ENCODE peak calls at places on chromosomes 5 and 9, in five cellular contexts. One of them, this sample, is unnamed.

GRCh38 chr5:8577792-8578191 is 708.8 kb downstream of the MTRR start:
- DNase-seq in sigmoid colon: no peak
- DNase-seq in CD4-positive, alpha-beta T cell: no peak
- DNase-seq in A549: no peak
- DNase-seq in mesothelial cell of epicardium: no peak
- DNase-seq in this sample: peak

GRCh38 chr5:6516823-6517222 is 68.2 kb downstream of the UBE2QL1 start:
- DNase-seq in sigmoid colon: no peak
- DNase-seq in CD4-positive, alpha-beta T cell: no peak
- DNase-seq in mesothelial cell of epicardium: no peak
- DNase-seq in A549: no peak
- DNase-seq in this sample: no peak

GRCh38 chr5:125597338-125597737 is 825.9 kb upstream of the GRAMD2B start:
- DNase-seq in CD4-positive, alpha-beta T cell: no peak
- DNase-seq in mesothelial cell of epicardium: no peak
- DNase-seq in A549: no peak
- DNase-seq in sigmoid colon: no peak
- DNase-seq in this sample: no peak

GRCh38 chr9:113221800-113222481 is 597 bp downstream of the SLC31A1 start:
- DNase-seq in sigmoid colon: no peak
- DNase-seq in A549: no peak
- DNase-seq in CD4-positive, alpha-beta T cell: no peak
- DNase-seq in mesothelial cell of epicardium: no peak
- DNase-seq in this sample: no peak

GRCh38 chr9:124122813-124123462 is 111.4 kb downstream of the LHX2 start:
- DNase-seq in sigmoid colon: no peak
- DNase-seq in CD4-positive, alpha-beta T cell: no peak
- DNase-seq in A549: no peak
- DNase-seq in mesothelial cell of epicardium: no peak
- DNase-seq in this sample: peak

GRCh38 chr5:5380298-5380697 is 42.2 kb upstream of the ICE1 start:
- DNase-seq in mesothelial cell of epicardium: no peak
- DNase-seq in sigmoid colon: no peak
- DNase-seq in CD4-positive, alpha-beta T cell: no peak
- DNase-seq in A549: no peak
- DNase-seq in this sample: no peak

GRCh38 chr5:158513490-158514301 is 586.0 kb downstream of the EBF1 start:
- DNase-seq in sigmoid colon: no peak
- DNase-seq in CD4-positive, alpha-beta T cell: no peak
- DNase-seq in mesothelial cell of epicardium: no peak
- DNase-seq in A549: no peak
- DNase-seq in this sample: no peak

GRCh38 chr9:110148868-110149267 is 59.1 kb downstream of the C9orf152 start:
- DNase-seq in A549: no peak
- DNase-seq in mesothelial cell of epicardium: no peak
- DNase-seq in CD4-positive, alpha-beta T cell: no peak
- DNase-seq in sigmoid colon: no peak
- DNase-seq in this sample: no peak

GRCh38 chr5:33075731-33076130 is 364.6 kb downstream of the NPR3 start:
- DNase-seq in A549: no peak
- DNase-seq in sigmoid colon: no peak
- DNase-seq in CD4-positive, alpha-beta T cell: no peak
- DNase-seq in mesothelial cell of epicardium: no peak
- DNase-seq in this sample: no peak

GRCh38 chr5:73816656-73817420 is 190.8 kb downstream of the ARHGEF28 start:
- DNase-seq in mesothelial cell of epicardium: no peak
- DNase-seq in sigmoid colon: no peak
- DNase-seq in A549: no peak
- DNase-seq in CD4-positive, alpha-beta T cell: no peak
- DNase-seq in this sample: peak

GRCh38 chr9:93575706-93576295 is 583 bp upstream of the PHF2 start:
- DNase-seq in sigmoid colon: no peak
- DNase-seq in mesothelial cell of epicardium: no peak
- DNase-seq in CD4-positive, alpha-beta T cell: peak
- DNase-seq in A549: peak
- DNase-seq in this sample: peak

GRCh38 chr5:39716532-39716971 is 291.8 kb upstream of the DAB2 start:
- DNase-seq in A549: peak
- DNase-seq in mesothelial cell of epicardium: no peak
- DNase-seq in sigmoid colon: no peak
- DNase-seq in CD4-positive, alpha-beta T cell: no peak
- DNase-seq in this sample: peak

GRCh38 chr5:134133213-134133994 is 18.9 kb downstream of the TCF7 start:
- DNase-seq in mesothelial cell of epicardium: no peak
- DNase-seq in A549: no peak
- DNase-seq in CD4-positive, alpha-beta T cell: no peak
- DNase-seq in sigmoid colon: peak
- DNase-seq in this sample: no peak

GRCh38 chr5:116650544-116650943 is 75.9 kb upstream of the SEMA6A start:
- DNase-seq in CD4-positive, alpha-beta T cell: no peak
- DNase-seq in mesothelial cell of epicardium: no peak
- DNase-seq in A549: no peak
- DNase-seq in sigmoid colon: no peak
- DNase-seq in this sample: no peak

GRCh38 chr5:72558383-72558782 is 51.2 kb upstream of the ZNF366 start:
- DNase-seq in sigmoid colon: no peak
- DNase-seq in CD4-positive, alpha-beta T cell: no peak
- DNase-seq in A549: peak
- DNase-seq in mesothelial cell of epicardium: no peak
- DNase-seq in this sample: no peak

DNA sequence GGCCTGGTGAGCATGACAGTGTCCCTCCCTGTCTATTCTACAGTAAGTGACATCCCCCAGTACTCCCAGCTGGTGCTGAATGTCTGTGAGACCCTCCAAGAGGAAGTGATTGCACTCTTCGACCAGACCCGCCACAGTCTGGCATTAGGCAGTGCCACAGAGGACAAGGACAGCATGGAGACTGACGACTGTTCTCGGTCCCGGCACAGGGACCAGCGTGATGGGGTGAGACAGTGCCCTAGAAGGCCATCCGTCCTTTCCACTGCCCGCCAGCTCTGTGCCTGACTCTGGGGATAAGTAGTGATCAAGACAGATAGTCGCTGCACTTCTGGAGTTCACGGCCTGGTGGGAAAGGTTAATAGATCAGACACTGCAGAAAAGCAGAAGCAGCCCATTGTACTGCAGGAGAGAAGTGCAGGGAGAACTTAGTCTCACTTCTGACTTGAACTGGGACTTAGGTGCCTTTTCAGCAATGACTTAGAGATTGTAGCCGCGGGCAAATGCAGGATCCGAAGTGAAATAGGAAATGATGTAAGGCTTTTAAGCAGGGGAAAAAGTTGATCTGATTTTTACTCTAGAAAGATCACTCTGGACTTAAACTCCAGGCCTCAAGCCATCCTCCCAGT is 28.4 kb downstream of the SH3GLB2 start:
- DNase-seq in mesothelial cell of epicardium: no peak
- DNase-seq in A549: no peak
- DNase-seq in CD4-positive, alpha-beta T cell: no peak
- DNase-seq in sigmoid colon: no peak
- DNase-seq in this sample: no peak
- TF ChIP-seq CTCF in mesothelial cell of epicardium: no peak
- TF ChIP-seq CTCF in A549: no peak
- TF ChIP-seq CTCF in CD4-positive, alpha-beta T cell: no peak
- TF ChIP-seq CTCF in sigmoid colon: no peak
- TF ChIP-seq CTCF in this sample: no peak

DNA sequence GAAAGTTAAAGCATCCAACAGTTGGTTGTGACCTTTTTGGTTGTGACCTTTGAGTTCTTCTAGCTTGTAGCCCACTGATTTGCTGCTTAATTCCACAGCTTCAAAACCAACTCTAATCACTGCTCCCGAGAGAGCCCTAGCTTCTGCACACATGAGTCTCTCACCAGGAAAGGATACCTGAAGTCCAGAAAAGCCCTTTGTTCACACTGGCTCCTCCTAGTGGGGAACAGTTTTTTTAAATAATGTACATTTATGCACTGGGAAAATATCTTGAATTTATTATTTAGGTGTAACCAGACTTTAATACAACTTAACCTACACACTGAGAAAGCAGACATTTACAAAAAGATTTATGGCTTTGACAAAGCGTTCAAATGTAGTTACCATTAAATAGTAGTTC is 120.2 kb upstream of the CCDC152 start:
- DNase-seq in sigmoid colon: no peak
- DNase-seq in CD4-positive, alpha-beta T cell: no peak
- DNase-seq in mesothelial cell of epicardium: no peak
- DNase-seq in A549: peak
- DNase-seq in this sample: no peak
- TF ChIP-seq CTCF in sigmoid colon: no peak
- TF ChIP-seq CTCF in CD4-positive, alpha-beta T cell: no peak
- TF ChIP-seq CTCF in mesothelial cell of epicardium: no peak
- TF ChIP-seq CTCF in A549: peak
- TF ChIP-seq CTCF in this sample: peak

DNA sequence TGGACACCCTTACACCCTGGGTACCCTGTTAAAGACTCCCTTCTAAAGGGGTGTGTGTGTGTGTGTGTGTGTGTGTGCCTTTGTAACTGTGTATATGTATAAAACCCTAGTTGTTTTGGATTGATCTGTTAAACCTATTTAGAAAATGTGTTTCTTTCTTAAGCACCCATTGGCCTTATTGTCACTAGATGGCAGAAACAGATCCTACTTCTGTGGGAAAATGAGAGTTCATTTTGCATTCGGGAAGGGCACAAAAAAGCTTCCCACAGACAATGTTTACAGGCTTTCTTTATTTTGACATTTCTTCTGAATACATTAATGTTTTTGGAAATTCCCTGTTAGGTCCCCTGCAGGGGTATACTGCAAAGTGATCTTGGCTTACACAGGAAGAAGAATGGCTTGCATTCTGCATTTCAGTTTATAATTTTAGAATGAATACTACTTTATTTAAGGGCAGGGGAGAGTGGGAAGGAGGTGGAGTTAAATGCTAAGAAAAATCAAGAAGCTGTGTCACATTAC is 481.8 kb upstream of the ARRDC3 start:
- DNase-seq in A549: peak
- DNase-seq in sigmoid colon: no peak
- DNase-seq in mesothelial cell of epicardium: no peak
- DNase-seq in CD4-positive, alpha-beta T cell: no peak
- DNase-seq in this sample: no peak
- TF ChIP-seq CTCF in A549: peak
- TF ChIP-seq CTCF in sigmoid colon: no peak
- TF ChIP-seq CTCF in mesothelial cell of epicardium: no peak
- TF ChIP-seq CTCF in CD4-positive, alpha-beta T cell: no peak
- TF ChIP-seq CTCF in this sample: no peak

GRCh38 chr5:102536323-102536928 is 37.6 kb upstream of the SLCO6A1 start:
- DNase-seq in CD4-positive, alpha-beta T cell: no peak
- DNase-seq in mesothelial cell of epicardium: no peak
- DNase-seq in sigmoid colon: no peak
- DNase-seq in A549: peak
- DNase-seq in this sample: no peak
- TF ChIP-seq CTCF in CD4-positive, alpha-beta T cell: peak
- TF ChIP-seq CTCF in mesothelial cell of epicardium: peak
- TF ChIP-seq CTCF in sigmoid colon: no peak
- TF ChIP-seq CTCF in A549: peak
- TF ChIP-seq CTCF in this sample: peak

DNA sequence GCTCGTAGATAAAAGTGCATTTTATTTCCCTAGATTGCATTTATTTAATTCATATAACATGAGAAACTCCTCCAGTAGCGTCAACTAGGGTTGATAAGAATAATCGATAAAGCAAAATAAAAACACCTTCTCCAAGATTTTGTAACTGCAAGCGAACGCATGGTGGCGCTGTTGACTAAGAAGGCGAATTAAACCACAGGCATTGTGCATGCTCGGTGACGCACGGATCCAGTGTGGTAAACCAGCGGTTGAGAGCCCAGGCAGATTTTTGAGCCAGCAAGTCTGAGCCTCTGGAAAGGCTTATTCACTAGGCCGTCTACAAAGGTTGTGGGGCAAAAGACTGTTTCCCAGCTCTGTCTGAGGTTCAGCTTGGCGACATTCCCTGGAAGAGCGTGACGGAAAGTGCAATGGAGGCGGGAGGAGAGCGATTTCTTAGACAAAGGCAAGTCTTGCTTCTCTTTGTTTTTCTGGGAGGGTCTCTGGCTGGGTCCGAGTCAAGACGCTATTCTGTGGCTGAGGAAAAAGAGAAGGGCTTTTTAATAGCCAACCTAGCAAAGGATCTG is at the start of gene PCDHB3:
- DNase-seq in CD4-positive, alpha-beta T cell: no peak
- DNase-seq in sigmoid colon: no peak
- DNase-seq in A549: peak
- DNase-seq in mesothelial cell of epicardium: no peak
- DNase-seq in this sample: peak
- TF ChIP-seq CTCF in CD4-positive, alpha-beta T cell: no peak
- TF ChIP-seq CTCF in sigmoid colon: no peak
- TF ChIP-seq CTCF in A549: no peak
- TF ChIP-seq CTCF in mesothelial cell of epicardium: no peak
- TF ChIP-seq CTCF in this sample: peak

DNA sequence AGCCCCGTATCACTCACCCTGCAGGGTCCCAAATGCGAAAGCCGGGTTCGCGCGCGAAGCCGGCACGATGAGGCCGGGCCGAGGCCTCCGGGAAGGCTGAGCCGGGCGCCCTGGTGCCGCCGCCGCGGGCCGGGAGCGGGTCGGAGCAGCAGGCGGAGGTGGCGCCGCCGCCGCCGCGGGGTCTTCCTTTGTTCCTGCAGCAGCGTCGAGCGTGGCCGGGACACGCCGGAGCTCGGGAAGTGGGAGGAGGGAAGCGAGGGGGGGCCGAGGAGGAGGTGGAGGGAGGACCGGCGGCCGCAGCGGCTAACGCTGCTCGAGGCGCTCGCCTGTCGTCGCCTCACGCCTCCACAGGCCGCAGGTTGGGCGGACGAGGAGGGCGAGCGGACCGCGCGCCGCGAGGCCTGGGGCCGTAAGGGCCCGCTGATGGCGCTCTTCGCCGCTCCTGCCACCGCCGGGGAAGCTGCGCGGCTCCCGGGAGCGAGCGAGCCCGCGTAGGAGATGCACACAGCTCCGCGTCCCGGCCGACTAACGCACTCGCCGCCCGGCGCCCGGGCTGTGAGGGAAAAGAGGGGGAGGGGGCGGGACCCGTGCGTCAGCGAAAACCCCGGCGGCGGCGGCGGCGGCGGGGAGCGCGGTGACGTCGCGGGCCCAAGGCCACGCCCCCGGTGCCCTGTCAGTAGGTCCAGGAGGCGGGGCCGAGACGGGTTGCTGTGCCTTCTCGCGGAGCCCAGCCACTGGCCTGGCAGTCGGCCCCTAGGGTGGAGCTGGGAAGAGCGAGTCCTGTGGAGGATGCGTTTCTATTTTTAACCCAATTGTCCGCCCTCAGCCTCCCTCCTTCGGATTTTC is at the start of gene ZFAND5:
- DNase-seq in CD4-positive, alpha-beta T cell: peak
- DNase-seq in A549: peak
- DNase-seq in sigmoid colon: peak
- DNase-seq in mesothelial cell of epicardium: peak
- DNase-seq in this sample: peak
- TF ChIP-seq CTCF in CD4-positive, alpha-beta T cell: no peak
- TF ChIP-seq CTCF in A549: peak
- TF ChIP-seq CTCF in sigmoid colon: no peak
- TF ChIP-seq CTCF in mesothelial cell of epicardium: no peak
- TF ChIP-seq CTCF in this sample: peak

GRCh38 chr9:134163374-134164196 is 779 bp downstream of the RNU6ATAC start:
- DNase-seq in sigmoid colon: peak
- DNase-seq in CD4-positive, alpha-beta T cell: peak
- DNase-seq in A549: no peak
- DNase-seq in mesothelial cell of epicardium: no peak
- DNase-seq in this sample: peak
- TF ChIP-seq CTCF in sigmoid colon: peak
- TF ChIP-seq CTCF in CD4-positive, alpha-beta T cell: peak
- TF ChIP-seq CTCF in A549: no peak
- TF ChIP-seq CTCF in mesothelial cell of epicardium: no peak
- TF ChIP-seq CTCF in this sample: peak

This sample was measured in HFFc6.